ENCODE peak calls at places on chromosomes 16 and 17, in eight cellular contexts. X is left cardiac atrium, I is SIG-M5, H is D341Med, J is T-helper 2 cell, Z is NCI-H748 treated with DMSO at 0.1 percent for 48 hours, B is psoas muscle, G is NCI-H1436. C is an unnamed sample.

GRCh38 chr17:32626371-32626770 is 139.6 kb downstream of the CDK5R1 start:
- DNase-seq in X (no peak), Z (peak), G (peak), I (no peak), B (no peak), J (no peak), H (no peak), C (no peak)

GRCh38 chr17:72466606-72467005 is 345.8 kb downstream of the SOX9 start:
- DNase-seq in Z (no peak), B (no peak), I (no peak), H (no peak), G (no peak), X (no peak), J (no peak), C (no peak)

GRCh38 chr16:16868727-16869126 is 489.8 kb downstream of the NPIPA7 start:
- DNase-seq in J (no peak), I (no peak), H (no peak), B (no peak), X (no peak), G (no peak), Z (no peak), C (no peak)

GRCh38 chr17:63120406-63120805 is 154.4 kb downstream of the TANC2 start:
- DNase-seq in J (no peak), H (no peak), X (no peak), G (no peak), Z (no peak), B (no peak), I (no peak), C (no peak)

GRCh38 chr16:85330694-85331188 is 218.5 kb upstream of the CIBAR2 start:
- DNase-seq in J (peak), H (peak), I (no peak), B (no peak), G (peak), Z (no peak), X (no peak), C (no peak)

GRCh38 chr17:61805399-61805798 is 57.9 kb downstream of the BRIP1 start:
- DNase-seq in I (no peak), Z (no peak), X (no peak), J (no peak), B (no peak), H (no peak), G (no peak), C (no peak)

GRCh38 chr17:35069311-35069710 is 5.8 kb upstream of the RFFL start:
- DNase-seq in H (no peak), B (no peak), G (no peak), Z (no peak), J (no peak), I (no peak), X (no peak), C (no peak)

GRCh38 chr16:57264950-57265371 is 19.5 kb downstream of the PLLP start:
- DNase-seq in G (no peak), J (no peak), Z (no peak), X (peak), H (no peak), B (no peak), I (no peak), C (no peak)

GRCh38 chr16:67917852-67918236 is 13.8 kb downstream of the CTRL start:
- DNase-seq in H (no peak), G (no peak), B (no peak), I (no peak), J (no peak), Z (no peak), X (no peak), C (no peak)

GRCh38 chr16:11308493-11309283 is 27.6 kb upstream of the PRM1 start:
- DNase-seq in J (no peak), H (no peak), B (no peak), Z (no peak), G (no peak), I (no peak), X (no peak), C (no peak)

GRCh38 chr16:15575293-15576049 is 67.5 kb downstream of the MARF1 start:
- DNase-seq in I (no peak), Z (no peak), H (no peak), G (no peak), X (no peak), B (no peak), J (no peak), C (no peak)

GRCh38 chr16:87238371-87238715 is 78.8 kb downstream of the C16orf95 start:
- DNase-seq in I (no peak), H (peak), Z (no peak), J (no peak), B (no peak), X (no peak), G (no peak), C (no peak)

GRCh38 chr16:85690469-85691064 is 1.8 kb upstream of the GINS2 start:
- DNase-seq in G (peak), X (no peak), Z (no peak), H (no peak), J (no peak), B (no peak), I (no peak), C (no peak)

GRCh38 chr17:32518856-32519768 is 32.3 kb downstream of the CDK5R1 start:
- DNase-seq in X (peak), G (peak), I (no peak), J (peak), H (peak), Z (peak), B (peak), C (no peak)